ENCODE peak calls at places on chromosomes 6 and 20, in seven cellular contexts. F, D, Q, C, S, E and R are unnamed samples.

GRCh38 chr20:51473771-51474170 is 68.7 kb downstream of the NFATC2 start:
- DNase-seq in F (no peak), D (no peak), Q (no peak), C (no peak), S (no peak), E (no peak), R (no peak)

GRCh38 chr6:142763205-142763604 is 181.8 kb downstream of the HIVEP2 start:
- DNase-seq in F (no peak), D (no peak), Q (no peak), C (no peak), S (no peak), E (no peak), R (no peak)

GRCh38 chr6:73796881-73797280 is 100.9 kb downstream of the CD109 start:
- DNase-seq in F (no peak), D (no peak), Q (no peak), C (no peak), S (no peak), E (no peak), R (no peak)

GRCh38 chr6:3226422-3227362 is 761 bp downstream of the TUBB2B start:
- DNase-seq in F (no peak), D (no peak), Q (peak), C (peak), S (no peak), E (no peak), R (no peak)

GRCh38 chr6:7146079-7146828 is 38.5 kb downstream of the RREB1 start:
- DNase-seq in F (no peak), D (no peak), Q (no peak), C (peak), S (peak), E (no peak), R (no peak)

GRCh38 chr20:21076073-21076472 is 30.1 kb downstream of the LINC00237 start:
- DNase-seq in F (no peak), D (no peak), Q (no peak), C (no peak), S (no peak), E (no peak), R (no peak)

GRCh38 chr6:104958720-104959452 is 2.0 kb downstream of the LIN28B start:
- DNase-seq in F (no peak), D (peak), Q (no peak), C (no peak), S (no peak), E (no peak), R (peak)

GRCh38 chr6:144415014-144415413 is 129.9 kb downstream of the UTRN start:
- DNase-seq in F (no peak), D (peak), Q (no peak), C (no peak), S (peak), E (no peak), R (no peak)

GRCh38 chr6:166019214-166019613 is 148.4 kb downstream of the TBXT start:
- DNase-seq in F (no peak), D (no peak), Q (no peak), C (no peak), S (no peak), E (no peak), R (no peak)

GRCh38 chr6:90000864-90001731 is 106.8 kb downstream of the GJA10 start:
- DNase-seq in F (peak), D (no peak), Q (peak), C (no peak), S (no peak), E (no peak), R (no peak)

GRCh38 chr6:41655706-41656668 is 17.7 kb downstream of the MDFI start:
- DNase-seq in F (no peak), D (no peak), Q (no peak), C (no peak), S (peak), E (no peak), R (no peak)

GRCh38 chr6:84582997-84583396 is 181.4 kb downstream of the TBX18 start:
- DNase-seq in F (no peak), D (no peak), Q (no peak), C (no peak), S (no peak), E (no peak), R (no peak)